ENCODE peak calls at places on chromosome 1, in nine cellular contexts. R is GM06990; O is astrocyte; W is astrocyte of the spinal cord; U is psoas muscle; D is stomach; L is CD4-positive, alpha-beta memory T cell; M is uterus; J is fibroblast of lung. F is an unnamed sample.

GRCh38 chr1:89670168-89670567 is 37.2 kb downstream of the LRRC8C start:
- DNase-seq in R (peak), O (no peak), W (peak), U (no peak), D (no peak), L (peak), M (no peak), J (peak), F (no peak)

GRCh38 chr1:9438431-9439073 is 100.7 kb upstream of the SLC25A33 start:
- DNase-seq in R (no peak), O (peak), W (peak), U (peak), D (peak), L (no peak), M (peak), J (peak), F (peak)

GRCh38 chr1:90335566-90335965 is 340.7 kb downstream of the ZNF326 start:
- DNase-seq in R (no peak), O (peak), W (peak), U (no peak), D (no peak), L (no peak), M (no peak), J (peak), F (no peak)

GRCh38 chr1:57492846-57493245 is 69.0 kb upstream of the DAB1 start:
- DNase-seq in R (no peak), O (no peak), W (no peak), U (no peak), D (no peak), L (no peak), M (no peak), J (no peak), F (no peak)

GRCh38 chr1:170213598-170213997 is 67.8 kb downstream of the NTMT2 start:
- DNase-seq in R (no peak), O (no peak), W (no peak), U (no peak), D (no peak), L (no peak), M (no peak), J (no peak), F (no peak)

GRCh38 chr1:149843302-149844041 is 55.9 kb upstream of the BOLA1 start:
- DNase-seq in R (no peak), O (no peak), W (peak), U (no peak), D (no peak), L (no peak), M (no peak), J (peak), F (no peak)

GRCh38 chr1:29675481-29676263 is 439.4 kb downstream of the PTPRU start:
- DNase-seq in R (no peak), O (no peak), W (peak), U (no peak), D (peak), L (no peak), M (no peak), J (peak), F (no peak)

GRCh38 chr1:90045853-90046563 is 51.1 kb downstream of the ZNF326 start:
- DNase-seq in R (no peak), O (no peak), W (peak), U (no peak), D (no peak), L (no peak), M (no peak), J (peak), F (peak)

GRCh38 chr1:156963621-156964020 is 43.2 kb downstream of the LRRC71 start:
- DNase-seq in R (no peak), O (no peak), W (no peak), U (no peak), D (no peak), L (peak), M (no peak), J (no peak), F (no peak)

GRCh38 chr1:41448831-41449230 is 35.7 kb downstream of the EDN2 start:
- DNase-seq in R (no peak), O (no peak), W (no peak), U (no peak), D (no peak), L (no peak), M (no peak), J (no peak), F (no peak)

GRCh38 chr1:81703736-81704463 is 96.8 kb upstream of the ADGRL2 start:
- DNase-seq in R (no peak), O (peak), W (no peak), U (no peak), D (no peak), L (no peak), M (no peak), J (peak), F (no peak)

GRCh38 chr1:205375816-205376545 is 19.3 kb upstream of the KLHDC8A start:
- DNase-seq in R (no peak), O (no peak), W (peak), U (no peak), D (no peak), L (no peak), M (peak), J (peak), F (peak)

GRCh38 chr1:25239681-25240541 is 7.3 kb downstream of the RSRP1 start:
- DNase-seq in R (peak), O (peak), W (peak), U (peak), D (peak), L (peak), M (peak), J (peak), F (peak)
- H3K4me3 ChIP-seq in R (peak), O (peak), W (peak), U (peak), D (peak), L (peak), M (peak), J (peak), F (peak)

DNA sequence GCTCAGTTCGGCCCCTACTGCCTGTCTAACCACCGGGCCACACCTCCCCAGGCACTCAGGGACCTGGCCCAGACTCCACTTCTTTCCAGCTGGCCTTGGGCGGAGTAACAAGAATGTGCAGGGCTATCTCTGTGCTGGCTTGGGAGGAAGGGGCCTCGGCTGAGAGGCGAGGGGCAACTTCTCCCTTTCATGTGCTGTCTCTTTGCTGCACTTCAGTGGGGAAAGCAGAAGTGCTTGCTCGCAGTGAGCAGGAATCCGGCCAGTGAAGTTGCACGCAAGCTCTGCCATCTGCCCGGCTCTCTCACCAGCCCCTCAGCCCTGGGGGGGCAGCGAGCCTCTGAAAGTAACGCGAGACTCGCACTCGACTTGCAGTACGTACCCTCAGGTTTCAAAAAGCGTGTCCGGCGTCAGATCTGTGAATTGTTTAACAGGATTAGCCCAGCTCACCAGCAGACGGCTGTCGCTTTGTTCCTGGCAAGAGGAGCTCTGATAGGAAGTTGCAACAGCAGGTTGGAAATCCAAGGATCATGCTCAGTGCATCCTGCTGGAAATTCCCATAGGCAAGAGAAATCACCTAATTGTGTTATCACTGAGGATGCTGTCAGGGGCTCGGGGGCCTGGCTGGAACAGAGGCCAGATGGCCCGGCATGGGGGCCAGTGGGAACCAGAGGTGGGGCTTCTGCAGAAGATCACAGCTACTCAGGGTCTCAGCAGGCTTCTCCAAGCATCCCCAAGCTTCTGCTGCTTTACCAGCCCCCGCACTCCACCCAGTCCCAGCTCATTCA is 221.1 kb downstream of the NPHP4 start:
- DNase-seq in R (no peak), O (no peak), W (no peak), U (peak), D (no peak), L (no peak), M (no peak), J (no peak), F (no peak)
- H3K4me3 ChIP-seq in R (no peak), O (no peak), W (no peak), U (peak), D (no peak), L (no peak), M (no peak), J (no peak), F (no peak)

GRCh38 chr1:66240491-66241484 is 293.2 kb upstream of the SGIP1 start:
- DNase-seq in R (no peak), O (no peak), W (no peak), U (no peak), D (no peak), L (no peak), M (no peak), J (peak), F (no peak)

GRCh38 chr1:66243548-66244130 is 290.3 kb upstream of the SGIP1 start:
- DNase-seq in R (no peak), O (no peak), W (no peak), U (no peak), D (no peak), L (no peak), M (no peak), J (peak), F (no peak)

GRCh38 chr1:66239834-66240233 is 294.1 kb upstream of the SGIP1 start:
- DNase-seq in R (no peak), O (no peak), W (no peak), U (no peak), D (no peak), L (no peak), M (no peak), J (peak), F (no peak)

GRCh38 chr1:66242646-66243547 is 291.1 kb upstream of the SGIP1 start:
- DNase-seq in R (peak), O (peak), W (peak), U (peak), D (peak), L (peak), M (peak), J (peak), F (peak)

GRCh38 chr1:66237722-66238479 is 296.1 kb upstream of the SGIP1 start:
- DNase-seq in R (no peak), O (no peak), W (no peak), U (no peak), D (no peak), L (no peak), M (no peak), J (no peak), F (no peak)
- H3K4me3 ChIP-seq in R (no peak), O (no peak), W (no peak), U (no peak), D (no peak), L (no peak), M (no peak), J (no peak), F (no peak)

GRCh38 chr1:63068626-63069025 is 253.7 kb upstream of the FOXD3 start:
- DNase-seq in R (no peak), O (no peak), W (no peak), U (no peak), D (no peak), L (no peak), M (no peak), J (no peak), F (no peak)

GRCh38 chr1:63073530-63074306 is 248.6 kb upstream of the FOXD3 start:
- DNase-seq in R (no peak), O (no peak), W (no peak), U (no peak), D (no peak), L (no peak), M (no peak), J (no peak), F (no peak)

GRCh38 chr1:63069214-63069613 is 253.2 kb upstream of the FOXD3 start:
- DNase-seq in R (no peak), O (no peak), W (no peak), U (no peak), D (no peak), L (no peak), M (no peak), J (no peak), F (no peak)

DNA sequence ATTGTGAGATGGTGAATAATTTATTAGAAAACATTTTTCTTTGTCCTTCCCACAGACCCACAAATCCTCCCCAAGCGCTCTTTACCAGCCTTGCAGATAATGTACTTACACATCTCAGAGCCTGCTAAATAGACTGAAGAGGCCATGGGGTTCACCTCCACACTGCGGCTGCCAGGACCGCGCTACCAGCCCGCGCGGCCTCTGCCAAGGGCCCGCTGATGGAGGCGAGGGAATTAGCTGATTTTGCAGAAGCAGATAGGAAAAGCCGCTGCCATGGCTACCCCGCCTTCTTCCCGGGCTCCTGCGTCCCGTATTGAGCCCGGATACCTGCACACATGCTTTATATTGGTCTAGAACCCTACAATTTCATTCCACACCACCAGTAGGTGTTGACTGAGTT is 248.0 kb upstream of the FOXD3 start:
- DNase-seq in R (no peak), O (no peak), W (no peak), U (no peak), D (no peak), L (no peak), M (no peak), J (no peak), F (no peak)
- H3K4me3 ChIP-seq in R (no peak), O (no peak), W (no peak), U (no peak), D (no peak), L (no peak), M (no peak), J (no peak), F (no peak)

GRCh38 chr1:155007253-155007828 is 4.7 kb downstream of the ZBTB7B start:
- DNase-seq in R (no peak), O (no peak), W (no peak), U (peak), D (peak), L (no peak), M (no peak), J (no peak), F (no peak)
- H3K4me3 ChIP-seq in R (no peak), O (no peak), W (no peak), U (peak), D (peak), L (no peak), M (no peak), J (no peak), F (no peak)